ENCODE peak calls at places on chromosomes 4 and X, in five cellular contexts. P, U, Q, K and E are unnamed samples.

GRCh38 chr4:60463846-60464502 is 736.2 kb upstream of the ADGRL3 start:
- ATAC-seq in K (no peak), P (peak; percentile 85), Q (peak; percentile 88), U (no peak), E (no peak)

GRCh38 chr4:184397516-184398163 is 76.7 kb downstream of the IRF2 start:
- ATAC-seq in Q (no peak), P (no peak), K (no peak), U (no peak), E (no peak)

GRCh38 chrX:39253551-39253950 is 452.3 kb downstream of the MID1IP1 start:
- ATAC-seq in U (no peak), K (no peak), P (no peak), Q (no peak), E (no peak)

GRCh38 chrX:9532349-9532748 is 67.5 kb downstream of the TBL1X start:
- ATAC-seq in P (no peak), Q (no peak), K (no peak), U (no peak), E (no peak)

GRCh38 chr4:152278172-152278504 is 257.8 kb downstream of the FBXW7 start:
- ATAC-seq in U (no peak), Q (peak; percentile 70), K (no peak), P (no peak), E (no peak)

GRCh38 chr4:117417856-117418255 is 332.5 kb upstream of the TRAM1L1 start:
- ATAC-seq in Q (no peak), P (no peak), U (no peak), K (no peak), E (no peak)

GRCh38 chrX:1026263-1027015 is 186.0 kb downstream of the CRLF2 start:
- ATAC-seq in K (no peak), Q (peak; percentile 81), P (no peak), U (no peak), E (no peak)

GRCh38 chr4:151105454-151106032 is 6.1 kb downstream of the RPS3A start:
- ATAC-seq in K (peak; percentile 51), Q (peak; percentile 22), U (no peak), P (peak; percentile 36), E (no peak)

GRCh38 chrX:55007633-55008032 is 7.5 kb downstream of the APEX2 start:
- ATAC-seq in P (peak; percentile 83), Q (no peak), U (peak; percentile 77), K (peak; percentile 63), E (peak; percentile 56)

GRCh38 chrX:151789179-151789800 is 54.7 kb downstream of the CNGA2 start:
- ATAC-seq in K (peak; percentile 34), Q (no peak), U (peak; percentile 90), P (no peak), E (peak; percentile 72)

GRCh38 chr4:11232004-11232403 is 196.7 kb downstream of the HS3ST1 start:
- ATAC-seq in Q (no peak), U (no peak), P (no peak), K (no peak), E (no peak)

GRCh38 chr4:15890246-15890829 is 48.2 kb downstream of the FGFBP1 start:
- ATAC-seq in P (no peak), K (no peak), U (no peak), Q (peak; percentile 85), E (no peak)

GRCh38 chrX:120014354-120015129 is 62.9 kb downstream of the RHOXF2B start:
- ATAC-seq in K (no peak), U (no peak), P (no peak), Q (no peak), E (peak; percentile 19)

GRCh38 chr4:76305033-76305687 is 1.4 kb upstream of the STBD1 start:
- ATAC-seq in K (no peak), P (no peak), U (no peak), Q (no peak), E (no peak)

GRCh38 chr4:162683659-162684370 is 482.9 kb downstream of the NAF1 start:
- ATAC-seq in K (no peak), P (peak; percentile 98), Q (peak; percentile 89), U (no peak), E (no peak)

GRCh38 chrX:65769564-65770292 is 102.3 kb downstream of the MSN start:
- ATAC-seq in Q (no peak), K (no peak), P (no peak), U (no peak), E (no peak)
- TF ChIP-seq EP300 in Q (no peak), K (no peak), P (no peak), U (no peak), E (no peak)

DNA sequence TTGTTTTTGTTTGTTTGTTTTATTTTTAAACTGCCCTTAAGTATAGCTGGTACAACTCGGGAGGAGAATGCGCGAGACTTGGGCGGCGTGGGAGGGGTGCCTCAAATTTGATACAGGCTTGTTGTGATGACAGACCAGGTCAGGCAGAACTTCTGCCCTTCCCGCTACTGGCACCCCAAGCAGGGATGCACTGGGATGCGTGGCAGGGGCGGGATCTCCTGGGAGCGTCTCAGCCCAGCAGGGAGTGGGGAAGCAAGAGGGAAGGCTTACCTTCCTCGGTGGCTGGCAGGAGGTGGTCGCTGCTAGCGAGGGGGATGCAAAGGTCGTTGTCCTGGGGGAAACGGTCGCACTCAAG is 842 bp downstream of the SFRP2 start:
- ATAC-seq in K (no peak), U (no peak), P (no peak), Q (no peak), E (no peak)
- H3K27me3 ChIP-seq in K (peaks cover 35% of the 10 kb centered on the region), U (peaks cover 58% of the 10 kb centered on the region), P (peaks cover 2% of the 10 kb centered on the region), Q (peaks cover 35% of the 10 kb centered on the region), E (peaks cover 70% of the 10 kb centered on the region)

GRCh38 chrX:136909706-136910564 is 29.4 kb upstream of the RBMX start:
- ATAC-seq in P (peak; percentile 55), Q (peak; percentile 87), K (peak; percentile 85), U (peak; percentile 93), E (peak; percentile 86)
- TF ChIP-seq POLR2AphosphoS5 in P (no peak), Q (no peak), K (peak; percentile 51), U (peak; percentile 47), E (peak; percentile 27)

GRCh38 chr4:7646384-7647061 is 211.8 kb upstream of the PSAPL1 start:
- ATAC-seq in Q (no peak), U (no peak), K (no peak), P (peak; percentile 84), E (no peak)
- TF ChIP-seq EP300 in Q (no peak), U (peak; percentile 33), K (no peak), P (peak; percentile 25), E (no peak)

GRCh38 chr4:4864443-4864939 is 5.0 kb downstream of the MSX1 start:
- ATAC-seq in Q (no peak), K (no peak), U (no peak), P (no peak), E (no peak)

GRCh38 chr4:4866833-4867744 is 7.6 kb downstream of the MSX1 start:
- ATAC-seq in U (peak; percentile 69), P (peak; percentile 22), K (peak; percentile 60), Q (no peak), E (peak; percentile 10)

GRCh38 chr4:4864940-4865704 is 5.7 kb downstream of the MSX1 start:
- ATAC-seq in Q (no peak), K (no peak), P (no peak), U (no peak), E (no peak)

GRCh38 chr4:4866124-4866832 is 6.8 kb downstream of the MSX1 start:
- ATAC-seq in P (no peak), U (no peak), Q (no peak), K (no peak), E (no peak)

GRCh38 chr4:4865705-4866123 is 6.2 kb downstream of the MSX1 start:
- ATAC-seq in K (no peak), U (no peak), P (no peak), Q (no peak), E (no peak)
- H3K27me3 ChIP-seq in K (peaks cover 37% of the 10 kb centered on the region), U (peaks cover 83% of the 10 kb centered on the region), P (no peaks in the 10 kb centered on the region), Q (peaks cover 35% of the 10 kb centered on the region), E (peaks cover 100% of the 10 kb centered on the region)

GRCh38 chr4:2768921-2769336 is 12.8 kb upstream of the TNIP2 start:
- ATAC-seq in K (no peak), Q (no peak), U (no peak), P (peak; percentile 68), E (no peak)

GRCh38 chr4:2765832-2766526 is 9.8 kb upstream of the TNIP2 start:
- ATAC-seq in Q (no peak), P (no peak), U (no peak), K (no peak), E (no peak)

GRCh38 chr4:2767705-2768074 is 11.6 kb upstream of the TNIP2 start:
- ATAC-seq in U (no peak), K (peak; percentile 15), Q (no peak), P (peak; percentile 73), E (no peak)

GRCh38 chr4:2767046-2767704 is 11.0 kb upstream of the TNIP2 start:
- ATAC-seq in U (no peak), Q (no peak), K (no peak), P (peak; percentile 23), E (no peak)

GRCh38 chr4:2768124-2768523 is 12.0 kb upstream of the TNIP2 start:
- ATAC-seq in P (peak; percentile 23), Q (no peak), U (no peak), K (no peak), E (no peak)
- TF ChIP-seq POLR2AphosphoS5 in P (no peak), Q (no peak), U (no peak), K (no peak), E (no peak)

DNA sequence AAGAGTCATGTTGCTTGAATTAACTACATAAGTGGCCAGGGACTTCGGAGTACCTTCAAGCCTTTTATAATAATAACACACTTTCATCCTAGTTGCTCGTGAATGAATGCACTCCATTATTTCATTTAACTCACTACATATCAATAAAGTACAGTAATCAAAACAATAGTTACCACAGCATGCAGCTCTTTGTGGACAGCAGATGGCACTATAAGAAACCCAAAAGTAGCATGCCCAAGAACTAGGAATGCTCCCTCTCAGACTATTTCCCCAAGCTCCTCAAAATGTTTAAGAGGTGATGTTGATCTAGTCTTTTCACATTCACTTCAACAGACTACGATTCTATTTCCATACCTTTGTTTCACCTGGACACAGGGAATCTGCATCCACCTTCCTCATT is 500.8 kb upstream of the DIAPH2 start:
- ATAC-seq in P (no peak), Q (no peak), U (no peak), K (no peak), E (no peak)
- TF ChIP-seq EP300 in P (no peak), Q (no peak), U (no peak), K (no peak), E (no peak)